ENCODE peak calls at places on chromosomes 12 and 14, in six cellular contexts. T is tibial nerve, Q is foreskin keratinocyte, R is NCI-H187, N is T-helper 9 cell, A is aorta. S is an unnamed sample.

GRCh38 chr12:39975374-39975918 is 130.4 kb downstream of the SLC2A13 start:
- DNase-seq in T (no peak), Q (no peak), A (no peak), R (no peak), N (no peak), S (no peak)

GRCh38 chr14:93994919-93995682 is 2.0 kb upstream of the CCDC197 start:
- DNase-seq in A (peak; percentile 92), R (no peak), T (no peak), Q (peak; percentile 60), N (no peak), S (no peak)

GRCh38 chr12:108495054-108495453 is 20.0 kb upstream of the FICD start:
- DNase-seq in Q (no peak), R (peak; percentile 31), A (no peak), N (no peak), T (no peak), S (no peak)

GRCh38 chr12:12717586-12718381 is 616 bp downstream of the CDKN1B start:
- DNase-seq in Q (no peak), R (no peak), N (no peak), A (peak; percentile 78), T (no peak), S (no peak)

GRCh38 chr12:93618891-93619410 is 46.5 kb downstream of the SOCS2 start:
- DNase-seq in T (no peak), N (no peak), A (no peak), R (no peak), Q (no peak), S (no peak)

GRCh38 chr12:76627346-76628135 is 68.0 kb upstream of the OSBPL8 start:
- DNase-seq in N (no peak), Q (no peak), T (no peak), R (no peak), A (no peak), S (no peak)

GRCh38 chr14:103123128-103123633 is at the start of gene TNFAIP2:
- DNase-seq in R (no peak), Q (no peak), T (peak; percentile 44), N (no peak), A (peak; percentile 91), S (no peak)

GRCh38 chr14:73239463-73240241 is 2.3 kb downstream of the PAPLN start:
- DNase-seq in T (peak; percentile 51), A (peak; percentile 81), R (no peak), N (no peak), Q (no peak), S (no peak)

GRCh38 chr14:69114763-69115162 is 38.2 kb downstream of the DCAF5 start:
- DNase-seq in N (no peak), A (no peak), R (no peak), T (no peak), Q (no peak), S (no peak)

GRCh38 chr12:108355069-108355468 is 16.0 kb upstream of the CMKLR1 start:
- DNase-seq in A (no peak), N (no peak), Q (no peak), R (no peak), T (no peak), S (no peak)

GRCh38 chr14:35369701-35370191 is 34.8 kb downstream of the NFKBIA start:
- DNase-seq in N (no peak), A (peak; percentile 73), T (no peak), R (peak; percentile 70), Q (peak; percentile 77), S (no peak)

GRCh38 chr12:121365416-121366062 is 13.3 kb upstream of the ANAPC5 start:
- DNase-seq in A (no peak), T (no peak), R (no peak), N (no peak), Q (no peak), S (no peak)

GRCh38 chr12:27984275-27984674 is 11.7 kb upstream of the PTHLH start:
- DNase-seq in T (no peak), A (no peak), N (no peak), Q (peak; percentile 79), R (no peak), S (no peak)

GRCh38 chr12:39145175-39145999 is 240.0 kb upstream of the CPNE8 start:
- DNase-seq in N (no peak), Q (no peak), T (peak; percentile 30), A (peak; percentile 82), R (no peak), S (no peak)